ENCODE peak calls at places on chromosomes 5 and 9, in nine cellular contexts. B is fibroblast of the aortic adventitia, T is fibroblast of pulmonary artery, F is MM.1S, N is prostate gland, O is PC-9, R is tibial nerve, A is coronary artery, Z is GM06990. K is an unnamed sample.

GRCh38 chr5:141664733-141665461 is 13.7 kb upstream of the FCHSD1 start:
- DNase-seq in B (peak), T (peak), F (peak), N (peak), O (peak), R (peak), A (no peak), Z (peak), K (no peak)

GRCh38 chr5:82674718-82675117 is 396.6 kb upstream of the RPS23 start:
- DNase-seq in B (no peak), T (no peak), F (no peak), N (no peak), O (no peak), R (no peak), A (no peak), Z (no peak), K (no peak)

GRCh38 chr5:138303365-138303764 is 28.2 kb downstream of the CDC25C start:
- DNase-seq in B (no peak), T (peak), F (no peak), N (no peak), O (no peak), R (no peak), A (no peak), Z (no peak), K (no peak)

GRCh38 chr9:9341203-9341602 is 1271.6 kb downstream of the PTPRD start:
- DNase-seq in B (no peak), T (no peak), F (no peak), N (no peak), O (no peak), R (no peak), A (no peak), Z (no peak), K (no peak)

GRCh38 chr9:123395276-123396006 is 39.4 kb downstream of the CRB2 start:
- DNase-seq in B (no peak), T (no peak), F (no peak), N (no peak), O (no peak), R (no peak), A (no peak), Z (no peak), K (no peak)

GRCh38 chr9:72300884-72301283 is 64.1 kb downstream of the ZFAND5 start:
- DNase-seq in B (no peak), T (no peak), F (peak), N (no peak), O (no peak), R (no peak), A (no peak), Z (no peak), K (no peak)

GRCh38 chr5:107808671-107809137 is 138.0 kb upstream of the EFNA5 start:
- DNase-seq in B (no peak), T (no peak), F (no peak), N (no peak), O (no peak), R (no peak), A (no peak), Z (no peak), K (no peak)

GRCh38 chr9:129609486-129610192 is 11.3 kb downstream of the C9orf50 start:
- DNase-seq in B (peak), T (peak), F (peak), N (peak), O (peak), R (no peak), A (peak), Z (no peak), K (no peak)

GRCh38 chr5:174083041-174083827 is 37.7 kb downstream of the NSG2 start:
- DNase-seq in B (no peak), T (no peak), F (no peak), N (no peak), O (no peak), R (no peak), A (no peak), Z (no peak), K (no peak)

GRCh38 chr9:37229882-37230482 is 109.6 kb downstream of the ZCCHC7 start:
- DNase-seq in B (no peak), T (peak), F (no peak), N (no peak), O (no peak), R (no peak), A (no peak), Z (no peak), K (no peak)

GRCh38 chr5:150149618-150150017 is 6.0 kb downstream of the PDGFRB start:
- DNase-seq in B (no peak), T (no peak), F (no peak), N (no peak), O (no peak), R (no peak), A (no peak), Z (no peak), K (no peak)

GRCh38 chr9:75551866-75552265 is 338.6 kb upstream of the PCSK5 start:
- DNase-seq in B (no peak), T (no peak), F (no peak), N (no peak), O (no peak), R (no peak), A (no peak), Z (no peak), K (no peak)

GRCh38 chr5:107468286-107468685 is 202.5 kb downstream of the EFNA5 start:
- DNase-seq in B (peak), T (no peak), F (no peak), N (no peak), O (no peak), R (no peak), A (no peak), Z (no peak), K (no peak)

GRCh38 chr9:87276327-87276841 is 221.3 kb upstream of the DAPK1 start:
- DNase-seq in B (peak), T (peak), F (no peak), N (no peak), O (no peak), R (no peak), A (no peak), Z (no peak), K (no peak)

GRCh38 chr9:87278971-87279731 is 218.5 kb upstream of the DAPK1 start:
- DNase-seq in B (no peak), T (no peak), F (no peak), N (no peak), O (no peak), R (no peak), A (no peak), Z (no peak), K (no peak)

GRCh38 chr5:131245312-131245711 is 18.5 kb upstream of the CDC42SE2 start:
- DNase-seq in B (no peak), T (no peak), F (no peak), N (no peak), O (no peak), R (no peak), A (no peak), Z (no peak), K (no peak)

GRCh38 chr5:78813906-78814518 is 165.4 kb upstream of the LHFPL2 start:
- DNase-seq in B (no peak), T (no peak), F (no peak), N (no peak), O (no peak), R (no peak), A (no peak), Z (no peak), K (no peak)

GRCh38 chr9:120729796-120730195 is 15.5 kb upstream of the MEGF9 start:
- DNase-seq in B (peak), T (no peak), F (no peak), N (no peak), O (no peak), R (no peak), A (no peak), Z (no peak), K (no peak)

GRCh38 chr5:172849636-172850453 is 15.8 kb downstream of the ERGIC1 start:
- DNase-seq in B (peak), T (no peak), F (no peak), N (peak), O (no peak), R (no peak), A (no peak), Z (peak), K (no peak)

GRCh38 chr9:114894801-114895433 is 35.5 kb downstream of the TNFSF8 start:
- DNase-seq in B (peak), T (peak), F (no peak), N (no peak), O (peak), R (no peak), A (no peak), Z (peak), K (peak)

GRCh38 chr5:122129332-122129731 is at the start of gene ZNF474:
- DNase-seq in B (peak), T (peak), F (no peak), N (peak), O (peak), R (no peak), A (no peak), Z (no peak), K (peak)

GRCh38 chr5:112154940-112155686 is 264.0 kb downstream of the EPB41L4A start:
- DNase-seq in B (no peak), T (no peak), F (no peak), N (no peak), O (no peak), R (no peak), A (no peak), Z (no peak), K (no peak)

GRCh38 chr9:96554801-96555566 is 64.7 kb downstream of the CDC14B start:
- DNase-seq in B (peak), T (peak), F (no peak), N (no peak), O (no peak), R (no peak), A (no peak), Z (no peak), K (peak)

GRCh38 chr9:135561391-135562234 is at the start of gene PAEP:
- DNase-seq in B (no peak), T (peak), F (no peak), N (no peak), O (no peak), R (no peak), A (no peak), Z (no peak), K (no peak)

GRCh38 chr9:34490360-34490759 is 31.8 kb downstream of the DNAI1 start:
- DNase-seq in B (no peak), T (no peak), F (no peak), N (no peak), O (no peak), R (no peak), A (no peak), Z (no peak), K (no peak)

GRCh38 chr5:151234476-151235238 is 10.8 kb upstream of the CCDC69 start:
- DNase-seq in B (peak), T (peak), F (peak), N (peak), O (no peak), R (peak), A (no peak), Z (peak), K (no peak)

GRCh38 chr5:66958126-66958983 is 238.2 kb downstream of the CD180 start:
- DNase-seq in B (peak), T (peak), F (no peak), N (no peak), O (no peak), R (no peak), A (no peak), Z (no peak), K (no peak)

GRCh38 chr9:110446171-110446570 is 108.5 kb upstream of the TXNDC8 start:
- DNase-seq in B (no peak), T (no peak), F (no peak), N (no peak), O (no peak), R (no peak), A (no peak), Z (no peak), K (no peak)

GRCh38 chr5:10321882-10322281 is 14.2 kb upstream of the CMBL start:
- DNase-seq in B (no peak), T (no peak), F (no peak), N (no peak), O (no peak), R (no peak), A (no peak), Z (no peak), K (no peak)

GRCh38 chr5:168637281-168637680 is 58.1 kb upstream of the PANK3 start:
- DNase-seq in B (no peak), T (no peak), F (no peak), N (no peak), O (no peak), R (no peak), A (no peak), Z (no peak), K (no peak)

GRCh38 chr9:1087120-1087881 is 37.1 kb downstream of the DMRT2 start:
- DNase-seq in B (no peak), T (no peak), F (no peak), N (no peak), O (no peak), R (no peak), A (no peak), Z (no peak), K (no peak)

GRCh38 chr9:1077616-1078015 is 27.5 kb downstream of the DMRT2 start:
- DNase-seq in B (no peak), T (no peak), F (no peak), N (no peak), O (no peak), R (no peak), A (no peak), Z (no peak), K (no peak)

GRCh38 chr9:1086517-1086916 is 36.4 kb downstream of the DMRT2 start:
- DNase-seq in B (no peak), T (no peak), F (no peak), N (no peak), O (no peak), R (no peak), A (no peak), Z (no peak), K (no peak)

GRCh38 chr9:1083325-1083913 is 33.3 kb downstream of the DMRT2 start:
- DNase-seq in B (no peak), T (no peak), F (no peak), N (no peak), O (no peak), R (peak), A (no peak), Z (no peak), K (no peak)
- H3K4me3 ChIP-seq in B (no peak), T (peak), F (peak), N (no peak), O (no peak), R (no peak), A (peak), Z (no peak), K (peak)

DNA sequence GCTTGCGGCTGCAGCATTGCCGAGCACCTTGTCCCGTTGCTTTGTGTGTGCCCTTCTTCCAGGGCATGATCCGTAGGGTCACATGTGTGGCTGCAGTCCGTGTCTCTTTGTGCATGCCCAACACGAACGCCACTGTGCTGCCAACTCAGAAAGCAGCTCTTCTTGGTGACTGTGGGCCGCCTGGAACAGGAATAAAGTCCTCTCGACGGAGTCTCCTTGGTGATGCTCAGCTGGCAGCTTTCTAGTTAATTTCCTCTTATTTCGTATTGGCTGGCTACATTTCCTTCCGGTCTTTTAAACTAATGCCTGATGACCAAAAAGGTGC is 5.8 kb downstream of the EXOC3 start:
- DNase-seq in B (no peak), T (no peak), F (no peak), N (no peak), O (no peak), R (no peak), A (no peak), Z (no peak), K (no peak)
- TF ChIP-seq CTCF in B (no peak), T (no peak), F (no peak), N (no peak), O (no peak), R (no peak), A (no peak), Z (no peak), K (no peak)

GRCh38 chr5:126526493-126526892 is 68.5 kb downstream of the ALDH7A1 start:
- DNase-seq in B (no peak), T (no peak), F (no peak), N (no peak), O (no peak), R (no peak), A (no peak), Z (no peak), K (no peak)

GRCh38 chr5:126527892-126528291 is 67.1 kb downstream of the ALDH7A1 start:
- DNase-seq in B (no peak), T (peak), F (no peak), N (no peak), O (no peak), R (no peak), A (no peak), Z (no peak), K (peak)

GRCh38 chr5:126523818-126524522 is 71.0 kb downstream of the ALDH7A1 start:
- DNase-seq in B (no peak), T (no peak), F (no peak), N (no peak), O (no peak), R (no peak), A (no peak), Z (no peak), K (no peak)

GRCh38 chr5:126525630-126526245 is 69.3 kb downstream of the ALDH7A1 start:
- DNase-seq in B (peak), T (peak), F (no peak), N (no peak), O (no peak), R (peak), A (no peak), Z (no peak), K (no peak)

GRCh38 chr5:126527158-126527557 is 67.9 kb downstream of the ALDH7A1 start:
- DNase-seq in B (no peak), T (no peak), F (no peak), N (no peak), O (no peak), R (no peak), A (no peak), Z (no peak), K (no peak)
- H3K4me3 ChIP-seq in B (no peak), T (no peak), F (no peak), N (no peak), O (no peak), R (no peak), A (no peak), Z (no peak), K (no peak)

DNA sequence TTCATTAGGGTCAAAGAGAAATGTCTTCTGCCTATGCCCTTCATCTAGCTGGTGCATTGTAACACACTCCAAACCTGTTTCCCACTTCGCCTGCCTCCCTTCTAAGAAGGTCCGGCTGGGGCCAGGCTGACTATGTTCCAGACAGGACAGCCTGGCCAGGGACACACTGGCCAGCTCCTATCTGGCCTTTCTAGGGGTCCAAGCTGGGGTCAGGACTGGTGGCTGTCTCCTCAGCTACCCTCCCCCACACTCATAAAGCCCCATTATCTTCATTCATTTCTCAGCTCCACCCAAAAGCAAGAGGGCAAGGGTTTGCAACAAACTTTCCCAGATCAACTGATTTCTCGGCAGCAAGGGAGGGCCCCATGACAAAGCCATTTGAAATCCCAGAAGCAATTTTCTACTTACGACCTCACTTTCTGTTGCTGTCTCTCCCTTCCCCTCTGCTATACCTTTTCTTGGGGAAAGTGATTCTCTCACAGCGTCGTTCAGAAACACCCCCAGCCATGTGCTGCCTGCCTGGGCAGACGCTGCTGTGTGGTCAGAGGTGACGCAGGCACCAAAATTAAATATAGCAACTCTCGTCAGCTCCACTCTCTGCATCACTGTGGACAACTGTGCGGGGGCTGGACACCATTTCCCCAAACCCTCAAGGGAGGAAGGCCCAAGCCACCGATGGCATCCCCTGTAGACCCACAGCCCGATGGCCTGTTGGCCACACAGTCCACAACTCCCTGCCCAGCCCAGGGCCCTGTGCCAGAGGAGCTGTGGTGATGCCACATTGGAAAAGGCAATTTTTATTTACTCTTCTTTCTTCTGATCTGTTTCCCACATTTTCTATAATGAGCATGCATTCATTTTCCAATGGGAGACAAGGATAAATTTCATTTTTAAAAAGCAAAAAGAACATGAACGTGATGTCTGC is 6.1 kb downstream of the IL13 start:
- DNase-seq in B (no peak), T (no peak), F (no peak), N (no peak), O (no peak), R (no peak), A (peak), Z (peak), K (no peak)
- TF ChIP-seq CTCF in B (no peak), T (no peak), F (no peak), N (no peak), O (no peak), R (no peak), A (no peak), Z (no peak), K (no peak)

DNA sequence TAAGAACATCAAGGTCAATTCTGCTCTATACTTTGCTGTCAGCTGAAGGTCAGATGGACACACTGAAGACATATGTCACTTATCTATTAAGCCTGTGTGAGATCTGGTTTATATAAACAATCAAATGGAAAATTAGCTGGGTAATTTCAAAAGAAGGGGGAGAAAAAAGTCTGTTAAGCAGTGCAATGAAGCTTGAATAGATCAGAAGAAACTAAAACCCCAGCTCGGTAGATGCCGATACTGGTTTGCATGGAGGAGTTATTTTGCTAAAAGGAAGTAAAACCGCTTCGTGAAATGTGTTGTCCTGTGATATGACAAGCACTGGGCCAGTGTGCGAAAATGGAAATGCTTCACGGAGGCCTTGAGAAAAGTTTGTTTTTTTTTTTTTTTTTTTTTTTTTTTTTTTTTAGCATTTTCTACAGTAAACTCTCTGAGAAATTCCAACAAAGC is 148.8 kb downstream of the MEF2C start:
- DNase-seq in B (no peak), T (no peak), F (peak), N (no peak), O (no peak), R (no peak), A (no peak), Z (peak), K (no peak)
- H3K4me3 ChIP-seq in B (no peak), T (no peak), F (peak), N (no peak), O (no peak), R (no peak), A (peak), Z (no peak), K (no peak)

K was measured in AG04449.